ENCODE peak calls at places on chromosomes 4 and X, in eight cellular contexts. S is heart right ventricle; N is CD4-positive, CD25-positive, alpha-beta regulatory T cell; V is GM23248; K is cardiac muscle cell; B is HCT116; X is pancreas; P is heart left ventricle. W is an unnamed sample.
A peak's percentile ranks its signal among the peaks of the same experiment; 100 is the strongest.

GRCh38 chr4:41418444-41418843 is 119.5 kb upstream of the LIMCH1 start:
- DNase-seq in S (peak; percentile 73), N (no peak), V (peak; percentile 72), K (peak; percentile 74), B (no peak), X (peak; percentile 63), P (peak; percentile 88), W (peak; percentile 90)

GRCh38 chrX:11386001-11386523 is 92.8 kb downstream of the AMELX start:
- DNase-seq in S (no peak), N (no peak), V (peak; percentile 68), K (peak; percentile 79), B (no peak), X (no peak), P (peak; percentile 20), W (peak; percentile 40)

GRCh38 chr4:121307441-121308327 is 73.1 kb downstream of the QRFPR start:
- DNase-seq in S (no peak), N (peak; percentile 47), V (peak; percentile 69), K (peak; percentile 79), B (peak; percentile 63), X (no peak), P (no peak), W (no peak)

GRCh38 chr4:128590034-128590740 is 219.3 kb upstream of the JADE1 start:
- DNase-seq in S (no peak), N (no peak), V (no peak), K (peak; percentile 21), B (no peak), X (no peak), P (no peak), W (no peak)

GRCh38 chrX:123860983-123861382 is 1.1 kb downstream of the XIAP start:
- DNase-seq in S (no peak), N (no peak), V (peak; percentile 35), K (peak; percentile 56), B (no peak), X (no peak), P (no peak), W (no peak)

GRCh38 chr4:173343832-173344397 is 9.8 kb upstream of the HMGB2 start:
- DNase-seq in S (no peak), N (no peak), V (no peak), K (no peak), B (no peak), X (no peak), P (no peak), W (no peak)

GRCh38 chr4:113634081-113634969 is 127.2 kb downstream of the CAMK2D start:
- DNase-seq in S (no peak), N (no peak), V (no peak), K (no peak), B (no peak), X (no peak), P (no peak), W (no peak)

GRCh38 chr4:159098482-159099127 is 4.3 kb upstream of the RAPGEF2 start:
- DNase-seq in S (no peak), N (no peak), V (no peak), K (no peak), B (no peak), X (no peak), P (no peak), W (no peak)

GRCh38 chr4:126396121-126396520 is 1081.4 kb downstream of the FAT4 start:
- DNase-seq in S (no peak), N (no peak), V (no peak), K (no peak), B (no peak), X (no peak), P (no peak), W (no peak)

GRCh38 chrX:106894978-106895452 is 8.1 kb downstream of the RIPPLY1 start:
- DNase-seq in S (peak; percentile 9), N (no peak), V (peak; percentile 89), K (peak; percentile 72), B (peak; percentile 62), X (no peak), P (peak; percentile 35), W (peak; percentile 35)

GRCh38 chr4:48342559-48342878 is 1.2 kb downstream of the SLAIN2 start:
- DNase-seq in S (no peak), N (peak; percentile 16), V (peak; percentile 35), K (no peak), B (no peak), X (no peak), P (no peak), W (no peak)

GRCh38 chr4:1130318-1131186 is 17.2 kb upstream of the RNF212 start:
- DNase-seq in S (peak; percentile 56), N (peak; percentile 80), V (peak; percentile 75), K (peak; percentile 87), B (peak; percentile 57), X (peak; percentile 85), P (peak; percentile 66), W (peak; percentile 82)

GRCh38 chr4:16259531-16260246 is 33.4 kb upstream of the TAPT1 start:
- DNase-seq in S (no peak), N (no peak), V (peak; percentile 55), K (peak; percentile 80), B (no peak), X (no peak), P (no peak), W (no peak)

GRCh38 chr4:100574607-100575006 is 56.8 kb upstream of the EMCN start:
- DNase-seq in S (no peak), N (no peak), V (no peak), K (no peak), B (no peak), X (no peak), P (no peak), W (no peak)

GRCh38 chr4:4637710-4638109 is 95.9 kb upstream of the STX18 start:
- DNase-seq in S (no peak), N (no peak), V (no peak), K (no peak), B (peak; percentile 21), X (no peak), P (no peak), W (no peak)

GRCh38 chr4:125322363-125322730 is 7.6 kb downstream of the FAT4 start:
- DNase-seq in S (no peak), N (no peak), V (peak; percentile 61), K (peak; percentile 73), B (no peak), X (no peak), P (no peak), W (no peak)

GRCh38 chr4:125323547-125324100 is 8.9 kb downstream of the FAT4 start:
- DNase-seq in S (no peak), N (no peak), V (peak; percentile 80), K (peak; percentile 75), B (no peak), X (no peak), P (no peak), W (no peak)

GRCh38 chr4:125325733-125326132 is 11.0 kb downstream of the FAT4 start:
- DNase-seq in S (no peak), N (no peak), V (no peak), K (no peak), B (no peak), X (no peak), P (no peak), W (no peak)

GRCh38 chr4:125319311-125319710 is 4.6 kb downstream of the FAT4 start:
- DNase-seq in S (no peak), N (no peak), V (peak; percentile 29), K (no peak), B (no peak), X (no peak), P (no peak), W (no peak)

GRCh38 chr4:125321709-125322362 is 7.1 kb downstream of the FAT4 start:
- DNase-seq in S (no peak), N (no peak), V (peak; percentile 84), K (peak; percentile 58), B (no peak), X (no peak), P (no peak), W (no peak)
- H3K4me1 ChIP-seq in S (peaks cover 70% of the 10 kb centered on the region), N (peaks cover 5% of the 10 kb centered on the region), V (peaks cover 64% of the 10 kb centered on the region), K (no peaks in the 10 kb centered on the region), B (no peaks in the 10 kb centered on the region), X (no peaks in the 10 kb centered on the region), P (peaks cover 44% of the 10 kb centered on the region), W (peaks cover 7% of the 10 kb centered on the region)

DNA sequence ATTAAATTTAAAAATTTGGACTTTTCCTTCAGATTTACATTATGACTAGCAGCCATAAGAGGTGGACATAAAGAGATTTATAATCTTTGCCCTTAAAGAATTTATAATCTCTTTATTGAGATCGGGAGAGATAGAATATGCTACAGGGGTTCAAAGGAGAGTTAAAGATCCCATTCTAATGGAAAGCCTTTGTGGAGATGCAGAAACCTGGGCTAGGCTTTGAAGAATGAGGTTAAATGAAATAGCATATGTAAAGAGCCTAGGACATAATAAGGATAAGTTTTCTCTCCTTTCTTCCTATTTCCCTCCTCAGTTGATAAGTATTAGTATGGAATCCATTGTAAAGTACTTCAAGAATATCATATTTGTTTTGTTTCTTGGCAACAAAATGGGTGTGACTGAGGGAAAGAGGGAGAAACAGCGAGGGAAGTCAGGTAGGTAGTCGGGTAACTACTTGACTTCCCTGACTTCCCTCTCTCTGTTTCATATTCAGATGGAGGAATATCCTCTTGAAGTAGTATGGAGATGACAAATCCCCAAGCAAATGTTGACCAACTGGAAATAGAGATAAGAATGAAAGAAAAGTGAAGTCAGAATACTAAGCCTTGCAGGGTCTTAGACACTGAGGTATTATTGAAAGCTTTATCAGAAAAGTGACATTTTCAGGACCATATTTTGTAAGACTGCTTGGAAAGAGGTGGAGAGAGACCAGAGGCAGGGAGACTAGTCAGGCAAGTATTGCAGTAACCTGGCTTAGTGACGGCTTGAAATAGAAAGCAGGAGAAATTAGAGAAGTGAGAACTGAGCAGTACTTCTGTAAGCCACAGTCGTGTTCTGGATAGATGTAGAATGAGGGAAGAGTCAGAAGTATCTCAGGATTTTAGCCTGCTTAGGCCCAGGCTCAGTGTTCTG is 82.9 kb downstream of the PDLIM5 start:
- DNase-seq in S (no peak), N (no peak), V (no peak), K (peak; percentile 41), B (no peak), X (no peak), P (no peak), W (no peak)
- H3K4me1 ChIP-seq in S (peaks cover 87% of the 10 kb centered on the region), N (no peaks in the 10 kb centered on the region), V (peaks cover 16% of the 10 kb centered on the region), K (peaks cover 82% of the 10 kb centered on the region), B (peaks cover 51% of the 10 kb centered on the region), X (peaks cover 69% of the 10 kb centered on the region), P (peaks cover 60% of the 10 kb centered on the region), W (peaks cover 7% of the 10 kb centered on the region)

GRCh38 chr4:137535718-137536117 is 3.4 kb upstream of the PCDH18 start:
- DNase-seq in S (no peak), N (no peak), V (no peak), K (no peak), B (no peak), X (no peak), P (no peak), W (no peak)
- H3K4me1 ChIP-seq in S (no peaks in the 10 kb centered on the region), N (no peaks in the 10 kb centered on the region), V (peaks cover 26% of the 10 kb centered on the region), K (peaks cover 5% of the 10 kb centered on the region), B (no peaks in the 10 kb centered on the region), X (no peaks in the 10 kb centered on the region), P (peaks cover 4% of the 10 kb centered on the region), W (no peaks in the 10 kb centered on the region)

GRCh38 chr4:53478671-53479456 is 101.4 kb downstream of the FIP1L1 start:
- DNase-seq in S (no peak), N (no peak), V (peak; percentile 91), K (peak; percentile 75), B (no peak), X (no peak), P (no peak), W (no peak)

GRCh38 chr4:53481586-53481985 is 104.1 kb downstream of the FIP1L1 start:
- DNase-seq in S (no peak), N (no peak), V (no peak), K (no peak), B (no peak), X (no peak), P (no peak), W (no peak)

GRCh38 chr4:53477666-53478065 is 100.2 kb downstream of the FIP1L1 start:
- DNase-seq in S (no peak), N (no peak), V (peak; percentile 44), K (no peak), B (no peak), X (no peak), P (no peak), W (no peak)

GRCh38 chr4:53480909-53481308 is 103.5 kb downstream of the FIP1L1 start:
- DNase-seq in S (no peak), N (no peak), V (peak; percentile 49), K (no peak), B (no peak), X (no peak), P (no peak), W (no peak)

GRCh38 chr4:53479731-53480525 is 102.5 kb downstream of the FIP1L1 start:
- DNase-seq in S (no peak), N (no peak), V (peak; percentile 75), K (no peak), B (no peak), X (no peak), P (no peak), W (no peak)
- H3K4me1 ChIP-seq in S (no peaks in the 10 kb centered on the region), N (no peaks in the 10 kb centered on the region), V (peaks cover 61% of the 10 kb centered on the region), K (no peaks in the 10 kb centered on the region), B (no peaks in the 10 kb centered on the region), X (peaks cover 2% of the 10 kb centered on the region), P (no peaks in the 10 kb centered on the region), W (no peaks in the 10 kb centered on the region)